ENCODE peak calls at places on chromosome 14, in eight cellular contexts. Q is transverse colon; T is mesendoderm; H is testis; K is aorta; E is naive thymus-derived CD4-positive, alpha-beta T cell; D is PC-3; M is CD8-positive, alpha-beta memory T cell. A is an unnamed sample. For H3K27me3 and H3K4me1, the result is how much of the 10 kb centered on the place peaks cover.

GRCh38 chr14:50677527-50678063 is 9.5 kb upstream of the SAV1 start:
- DNase-seq in Q (no peak), T (peak), H (no peak), K (no peak), E (no peak), D (peak), M (no peak), A (no peak)

GRCh38 chr14:75568791-75569190 is 9.6 kb upstream of the FLVCR2 start:
- DNase-seq in Q (no peak), T (no peak), H (no peak), K (no peak), E (no peak), D (no peak), M (no peak), A (no peak)

GRCh38 chr14:51575225-51576111 is 76.2 kb upstream of the FRMD6 start:
- DNase-seq in Q (no peak), T (no peak), H (no peak), K (no peak), E (no peak), D (no peak), M (no peak), A (peak)

GRCh38 chr14:49052516-49052915 is 533.7 kb downstream of the RPS29 start:
- DNase-seq in Q (no peak), T (no peak), H (no peak), K (no peak), E (no peak), D (no peak), M (no peak), A (no peak)

GRCh38 chr14:98298481-98299227 is 973.3 kb downstream of the BCL11B start:
- DNase-seq in Q (no peak), T (no peak), H (no peak), K (no peak), E (no peak), D (no peak), M (no peak), A (no peak)

GRCh38 chr14:33530358-33530757 is 420.5 kb downstream of the EGLN3 start:
- DNase-seq in Q (no peak), T (no peak), H (no peak), K (no peak), E (no peak), D (no peak), M (no peak), A (no peak)

GRCh38 chr14:24339284-24340151 is at the start of gene RIPK3:
- DNase-seq in Q (peak), T (no peak), H (no peak), K (peak), E (peak), D (no peak), M (peak), A (peak)

GRCh38 chr14:96126339-96126770 is 78.3 kb upstream of the BDKRB2 start:
- DNase-seq in Q (no peak), T (no peak), H (no peak), K (no peak), E (peak), D (no peak), M (peak), A (no peak)

DNA sequence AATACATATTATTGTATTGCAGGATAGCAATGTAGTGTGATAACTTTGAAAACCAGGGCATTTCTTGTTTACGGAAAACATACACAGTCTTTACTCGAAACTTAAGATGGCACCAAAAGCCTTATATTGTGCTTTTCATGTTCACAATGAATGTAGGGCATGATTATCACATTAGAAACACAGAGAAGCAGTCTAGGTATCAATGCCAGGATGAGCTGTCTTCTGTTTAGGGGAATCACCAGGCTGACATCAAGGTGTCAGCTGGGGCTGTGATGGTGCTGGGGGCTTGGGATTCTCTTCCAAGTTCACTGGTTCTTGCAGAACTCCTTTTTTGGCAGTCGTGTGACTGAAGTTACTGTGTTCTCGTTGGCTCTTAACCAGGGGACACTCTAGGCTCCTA is 1067.3 kb downstream of the FLRT2 start:
- DNase-seq in Q (no peak), T (no peak), H (no peak), K (no peak), E (no peak), D (no peak), M (no peak), A (no peak)
- H3K27me3 ChIP-seq in Q (under half), T (under half), H (under half), K (under half), E (under half), D (under half), M (under half), A (under half)

GRCh38 chr14:71733210-71733883 is 198.9 kb upstream of the RGS6 start:
- DNase-seq in Q (no peak), T (peak), H (no peak), K (no peak), E (no peak), D (no peak), M (no peak), A (no peak)
- H3K27ac ChIP-seq in Q (no peak), T (no peak), H (no peak), K (no peak), E (no peak), D (no peak), M (no peak), A (no peak)

GRCh38 chr14:76955575-76956252 is 72.8 kb downstream of the IRF2BPL start:
- DNase-seq in Q (no peak), T (peak), H (no peak), K (peak), E (peak), D (peak), M (peak), A (no peak)
- H3K4me1 ChIP-seq in Q (under half), T (under half), H (half or more), K (under half), E (under half), D (half or more), M (under half), A (half or more)

GRCh38 chr14:100722367-100722766 is 4.3 kb upstream of the DLK1 start:
- DNase-seq in Q (no peak), T (no peak), H (no peak), K (no peak), E (no peak), D (no peak), M (no peak), A (no peak)
- H3K27me3 ChIP-seq in Q (half or more), T (under half), H (under half), K (under half), E (under half), D (half or more), M (under half), A (half or more)

GRCh38 chr14:68925373-68925772 is 53.7 kb downstream of the ACTN1 start:
- DNase-seq in Q (no peak), T (no peak), H (no peak), K (no peak), E (no peak), D (no peak), M (no peak), A (no peak)

GRCh38 chr14:68926236-68926635 is 52.9 kb downstream of the ACTN1 start:
- DNase-seq in Q (no peak), T (peak), H (no peak), K (no peak), E (no peak), D (peak), M (no peak), A (no peak)

GRCh38 chr14:68922201-68922613 is 56.9 kb downstream of the ACTN1 start:
- DNase-seq in Q (no peak), T (no peak), H (no peak), K (no peak), E (no peak), D (no peak), M (no peak), A (no peak)

GRCh38 chr14:68922886-68923285 is 56.2 kb downstream of the ACTN1 start:
- DNase-seq in Q (no peak), T (no peak), H (no peak), K (no peak), E (no peak), D (no peak), M (no peak), A (no peak)

GRCh38 chr14:68924392-68925158 is 54.5 kb downstream of the ACTN1 start:
- DNase-seq in Q (no peak), T (peak), H (no peak), K (peak), E (no peak), D (peak), M (no peak), A (peak)
- H3K27ac ChIP-seq in Q (peak), T (peak), H (no peak), K (peak), E (peak), D (no peak), M (no peak), A (peak)

GRCh38 chr14:89369656-89370055 is 47.4 kb downstream of the FOXN3 start:
- DNase-seq in Q (no peak), T (no peak), H (no peak), K (no peak), E (no peak), D (no peak), M (no peak), A (no peak)

GRCh38 chr14:89366580-89367448 is 50.2 kb downstream of the FOXN3 start:
- DNase-seq in Q (peak), T (no peak), H (peak), K (peak), E (no peak), D (no peak), M (no peak), A (no peak)

GRCh38 chr14:89370781-89371180 is 46.3 kb downstream of the FOXN3 start:
- DNase-seq in Q (no peak), T (no peak), H (no peak), K (no peak), E (no peak), D (no peak), M (no peak), A (no peak)

GRCh38 chr14:89367449-89368120 is 49.4 kb downstream of the FOXN3 start:
- DNase-seq in Q (no peak), T (no peak), H (no peak), K (no peak), E (no peak), D (no peak), M (no peak), A (no peak)

GRCh38 chr14:89368490-89369477 is 48.2 kb downstream of the FOXN3 start:
- DNase-seq in Q (no peak), T (no peak), H (no peak), K (no peak), E (no peak), D (no peak), M (no peak), A (no peak)
- H3K4me1 ChIP-seq in Q (under half), T (under half), H (under half), K (under half), E (under half), D (under half), M (under half), A (half or more)

GRCh38 chr14:69262516-69262915 is 2.6 kb downstream of the GALNT16 start:
- DNase-seq in Q (no peak), T (no peak), H (no peak), K (no peak), E (no peak), D (no peak), M (no peak), A (no peak)

GRCh38 chr14:69259531-69260245 is at the start of gene GALNT16:
- DNase-seq in Q (peak), T (peak), H (peak), K (no peak), E (no peak), D (no peak), M (no peak), A (peak)

GRCh38 chr14:69261761-69262331 is 1.9 kb downstream of the GALNT16 start:
- DNase-seq in Q (no peak), T (peak), H (no peak), K (no peak), E (no peak), D (no peak), M (no peak), A (peak)

GRCh38 chr14:69260246-69260978 is 454 bp downstream of the GALNT16 start:
- DNase-seq in Q (no peak), T (peak), H (no peak), K (no peak), E (no peak), D (no peak), M (no peak), A (no peak)

DNA sequence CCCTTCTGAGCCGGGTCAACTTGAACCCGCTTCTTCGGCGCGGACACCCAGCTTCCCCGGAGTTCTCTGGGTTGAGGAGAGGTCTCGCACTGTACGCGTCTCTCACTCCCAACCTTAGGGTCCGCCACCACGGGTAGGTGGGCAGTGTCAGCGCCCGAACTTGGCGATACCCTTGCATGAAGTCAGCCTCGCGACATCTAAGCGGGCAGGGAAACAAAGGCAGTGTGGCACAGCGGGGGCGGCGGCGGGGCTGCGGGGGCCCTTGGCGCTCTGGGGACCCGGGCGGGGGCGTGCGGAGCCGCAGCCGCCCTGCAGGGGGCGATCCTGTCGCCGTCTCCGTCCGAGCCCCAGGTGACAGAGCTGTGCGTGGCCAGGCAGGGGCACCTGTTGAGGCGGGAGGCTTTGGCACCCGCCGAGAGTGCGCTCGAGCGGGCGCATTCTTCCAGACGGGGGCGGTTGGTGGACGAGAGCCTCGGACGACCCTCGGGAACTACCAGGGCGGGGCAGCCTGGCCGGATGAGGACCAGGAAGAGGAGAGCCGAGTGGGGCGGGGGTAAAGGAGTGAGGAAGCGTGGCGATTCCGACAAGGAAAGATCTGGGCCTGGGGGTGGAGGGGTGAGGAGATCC is 1.1 kb downstream of the GALNT16 start:
- DNase-seq in Q (peak), T (peak), H (peak), K (no peak), E (peak), D (peak), M (no peak), A (peak)
- H3K27me3 ChIP-seq in Q (half or more), T (under half), H (under half), K (under half), E (under half), D (half or more), M (under half), A (under half)

GRCh38 chr14:77375973-77376372 is 921 bp downstream of the TMED8 start:
- DNase-seq in Q (no peak), T (no peak), H (no peak), K (no peak), E (no peak), D (no peak), M (no peak), A (no peak)
- H3K27ac ChIP-seq in Q (peak), T (no peak), H (peak), K (no peak), E (peak), D (no peak), M (peak), A (no peak)

GRCh38 chr14:104689620-104690265 is 325 bp downstream of the INF2 start:
- DNase-seq in Q (peak), T (no peak), H (no peak), K (no peak), E (no peak), D (peak), M (no peak), A (no peak)
- H3K4me1 ChIP-seq in Q (under half), T (under half), H (half or more), K (under half), E (under half), D (half or more), M (half or more), A (half or more)

DNA sequence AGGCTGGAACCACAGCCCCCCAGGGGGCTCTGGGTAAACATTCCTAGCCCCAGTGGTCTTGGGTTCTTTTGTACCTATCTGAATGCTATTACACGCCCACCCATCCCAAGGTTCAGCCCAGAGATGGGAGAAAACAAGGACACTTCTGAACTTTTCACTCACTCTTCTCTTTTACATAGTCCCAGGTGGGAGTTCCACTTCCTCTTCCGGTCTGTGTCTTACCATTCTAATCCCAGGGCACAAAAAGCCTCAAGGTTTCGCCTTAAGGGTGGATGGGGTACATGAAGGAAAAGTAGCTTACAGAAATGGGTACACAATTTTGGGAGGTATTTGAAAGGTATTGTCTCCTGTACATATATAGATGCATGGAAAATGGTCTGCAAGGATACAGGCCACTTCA is 79.0 kb downstream of the TMEM30B start:
- DNase-seq in Q (no peak), T (no peak), H (no peak), K (no peak), E (no peak), D (no peak), M (no peak), A (no peak)
- H3K27me3 ChIP-seq in Q (under half), T (under half), H (under half), K (under half), E (under half), D (under half), M (under half), A (half or more)

A was measured in left ventricle myocardium inferior.